ENCODE peak calls at places on chromosomes 7 and 10, in nine cellular contexts. L is fibroblast of lung, F is colonic mucosa, E is tibial nerve, Q is neuronal stem cell, V is body of pancreas, P is heart right ventricle, C is upper lobe of left lung, O is PC-3. Z is an unnamed sample.

GRCh38 chr10:1944487-1944886 is 207.2 kb upstream of the ADARB2 start:
- DNase-seq in L (no peak), F (no peak), E (no peak), Q (no peak), V (no peak), P (no peak), C (no peak), O (no peak), Z (no peak)

GRCh38 chr10:53209941-53210611 is 437.5 kb upstream of the MBL2 start:
- DNase-seq in L (peak; percentile 3), F (no peak), E (no peak), Q (no peak), V (no peak), P (no peak), C (no peak), O (peak; percentile 97), Z (no peak)

GRCh38 chr7:158141806-158142518 is 445.7 kb downstream of the PTPRN2 start:
- DNase-seq in L (no peak), F (no peak), E (no peak), Q (no peak), V (no peak), P (no peak), C (peak; percentile 62), O (no peak), Z (no peak)

GRCh38 chr7:93728292-93728691 is 153.8 kb upstream of the CALCR start:
- DNase-seq in L (peak; percentile 28), F (no peak), E (no peak), Q (no peak), V (no peak), P (no peak), C (no peak), O (no peak), Z (peak; percentile 44)

GRCh38 chr7:80018941-80019808 is 115.5 kb upstream of the GNAI1 start:
- DNase-seq in L (peak; percentile 32), F (peak; percentile 30), E (no peak), Q (peak; percentile 71), V (peak; percentile 20), P (peak; percentile 5), C (no peak), O (peak; percentile 56), Z (peak; percentile 28)

GRCh38 chr10:108902491-108903250 is 1020.6 kb downstream of the XPNPEP1 start:
- DNase-seq in L (no peak), F (no peak), E (no peak), Q (no peak), V (no peak), P (no peak), C (no peak), O (no peak), Z (no peak)

GRCh38 chr10:27252267-27253000 is 11.8 kb upstream of the ACBD5 start:
- DNase-seq in L (peak; percentile 51), F (peak; percentile 85), E (no peak), Q (no peak), V (peak; percentile 82), P (peak; percentile 65), C (peak; percentile 97), O (no peak), Z (peak; percentile 39)

GRCh38 chr10:74855027-74855426 is 28.6 kb downstream of the KAT6B start:
- DNase-seq in L (no peak), F (peak; percentile 24), E (no peak), Q (no peak), V (peak; percentile 75), P (peak; percentile 47), C (no peak), O (no peak), Z (no peak)

GRCh38 chr7:117458977-117459583 is 20.7 kb upstream of the CFTR start:
- DNase-seq in L (peak; percentile 20), F (no peak), E (no peak), Q (no peak), V (no peak), P (no peak), C (no peak), O (peak; percentile 56), Z (no peak)

GRCh38 chr10:68010426-68010825 is 64.7 kb downstream of the HERC4 start:
- DNase-seq in L (no peak), F (no peak), E (no peak), Q (no peak), V (no peak), P (no peak), C (no peak), O (no peak), Z (no peak)

GRCh38 chr10:68001539-68001938 is 73.5 kb downstream of the HERC4 start:
- DNase-seq in L (no peak), F (no peak), E (no peak), Q (no peak), V (no peak), P (no peak), C (no peak), O (no peak), Z (no peak)

DNA sequence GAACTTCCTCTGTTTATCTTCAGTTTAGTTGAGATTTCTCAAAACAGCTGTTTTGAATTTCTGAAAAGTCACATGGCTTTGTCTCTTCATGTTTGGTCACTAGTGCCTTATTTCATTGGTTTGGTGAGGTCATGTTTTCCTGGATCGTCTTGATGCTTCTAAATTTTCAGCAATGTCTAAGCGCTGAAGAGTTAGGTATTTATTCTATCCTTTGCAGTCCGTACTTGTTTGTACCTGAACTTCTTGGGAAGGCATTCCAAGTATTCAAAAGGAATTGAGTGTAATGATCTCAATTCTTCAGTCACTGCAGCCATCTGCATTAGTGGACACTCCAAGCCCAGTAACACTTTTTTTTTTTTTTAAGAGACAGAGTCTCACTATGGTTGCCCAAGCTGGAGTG is 67.7 kb downstream of the HERC4 start:
- DNase-seq in L (no peak), F (no peak), E (no peak), Q (no peak), V (no peak), P (no peak), C (no peak), O (no peak), Z (no peak)
- H3K36me3 ChIP-seq in L (peaks cover 6% of the 10 kb centered on the region), F (no peaks in the 10 kb centered on the region), E (no peaks in the 10 kb centered on the region), Q (peaks cover 1% of the 10 kb centered on the region), V (no peaks in the 10 kb centered on the region), P (no peaks in the 10 kb centered on the region), C (peaks cover 22% of the 10 kb centered on the region), O (peaks cover 50% of the 10 kb centered on the region), Z (peaks cover 43% of the 10 kb centered on the region)

GRCh38 chr10:43396061-43396927 is 12.7 kb downstream of the HNRNPF start:
- DNase-seq in L (peak; percentile 69), F (peak; percentile 86), E (peak; percentile 59), Q (peak; percentile 68), V (peak; percentile 81), P (peak; percentile 86), C (peak; percentile 96), O (peak; percentile 82), Z (peak; percentile 51)

GRCh38 chr10:43395571-43396060 is 13.4 kb downstream of the HNRNPF start:
- DNase-seq in L (peak; percentile 26), F (no peak), E (no peak), Q (no peak), V (no peak), P (no peak), C (peak; percentile 83), O (no peak), Z (peak; percentile 27)

GRCh38 chr10:43394868-43395267 is 14.1 kb downstream of the HNRNPF start:
- DNase-seq in L (no peak), F (no peak), E (no peak), Q (no peak), V (no peak), P (no peak), C (no peak), O (no peak), Z (no peak)

GRCh38 chr10:43392757-43393156 is 16.2 kb downstream of the HNRNPF start:
- DNase-seq in L (no peak), F (no peak), E (no peak), Q (no peak), V (no peak), P (no peak), C (no peak), O (no peak), Z (no peak)

DNA sequence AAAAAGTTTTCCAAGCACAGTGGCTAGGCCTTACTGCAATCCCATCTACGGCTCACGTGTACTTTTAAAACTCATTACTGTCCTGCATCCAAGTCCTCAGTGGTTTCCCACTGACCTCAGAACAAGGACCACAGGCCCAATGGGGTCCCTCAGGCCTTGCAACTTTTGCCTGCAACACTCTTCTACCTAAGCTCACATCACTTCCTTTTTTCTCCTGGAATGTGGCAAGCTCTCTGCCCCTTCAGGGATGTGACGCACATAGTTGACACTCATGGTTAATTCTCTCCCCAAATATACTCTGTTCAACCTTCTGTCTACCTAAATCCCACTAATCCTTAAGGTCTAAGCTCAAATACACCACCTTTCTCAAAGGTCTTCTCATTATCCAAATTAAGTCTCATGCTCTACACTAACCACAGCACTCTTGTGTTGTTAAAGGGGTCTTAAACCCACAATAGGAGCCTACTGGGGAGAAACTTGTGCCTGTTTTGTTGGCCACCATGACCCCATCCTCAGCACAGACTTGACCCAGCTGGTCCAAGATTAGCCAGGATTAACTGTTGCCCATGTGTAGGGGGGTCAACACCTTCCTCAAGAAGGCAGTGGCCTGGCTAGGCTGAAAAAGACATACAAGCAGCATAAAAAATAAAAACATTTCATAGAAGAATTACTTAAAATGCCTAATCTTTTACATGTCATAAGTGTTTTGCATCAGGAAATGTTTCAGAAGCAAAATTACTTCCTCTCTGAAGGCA is 15.2 kb downstream of the HNRNPF start:
- DNase-seq in L (no peak), F (no peak), E (no peak), Q (no peak), V (no peak), P (no peak), C (no peak), O (no peak), Z (no peak)
- H3K36me3 ChIP-seq in L (peaks cover 16% of the 10 kb centered on the region), F (peaks cover 35% of the 10 kb centered on the region), E (peaks cover 23% of the 10 kb centered on the region), Q (peaks cover 22% of the 10 kb centered on the region), V (peaks cover 25% of the 10 kb centered on the region), P (no peaks in the 10 kb centered on the region), C (peaks cover 60% of the 10 kb centered on the region), O (peaks cover 66% of the 10 kb centered on the region), Z (peaks cover 46% of the 10 kb centered on the region)

GRCh38 chr7:23927709-23928108 is 217.7 kb downstream of the STK31 start:
- DNase-seq in L (no peak), F (no peak), E (no peak), Q (no peak), V (no peak), P (no peak), C (no peak), O (no peak), Z (no peak)
- H3K36me3 ChIP-seq in L (no peaks in the 10 kb centered on the region), F (no peaks in the 10 kb centered on the region), E (no peaks in the 10 kb centered on the region), Q (no peaks in the 10 kb centered on the region), V (no peaks in the 10 kb centered on the region), P (no peaks in the 10 kb centered on the region), C (no peaks in the 10 kb centered on the region), O (no peaks in the 10 kb centered on the region), Z (no peaks in the 10 kb centered on the region)

GRCh38 chr10:69377191-69377590 is 39.5 kb downstream of the TACR2 start:
- DNase-seq in L (no peak), F (no peak), E (no peak), Q (no peak), V (no peak), P (no peak), C (no peak), O (no peak), Z (no peak)
- H3K36me3 ChIP-seq in L (peaks cover 14% of the 10 kb centered on the region), F (peaks cover 9% of the 10 kb centered on the region), E (peaks cover 6% of the 10 kb centered on the region), Q (peaks cover 3% of the 10 kb centered on the region), V (peaks cover 3% of the 10 kb centered on the region), P (no peaks in the 10 kb centered on the region), C (peaks cover 50% of the 10 kb centered on the region), O (peaks cover 38% of the 10 kb centered on the region), Z (peaks cover 30% of the 10 kb centered on the region)

GRCh38 chr7:78578701-78579100 is 780.1 kb downstream of the PHTF2 start:
- DNase-seq in L (no peak), F (no peak), E (no peak), Q (peak; percentile 59), V (no peak), P (no peak), C (no peak), O (no peak), Z (no peak)
- H3K36me3 ChIP-seq in L (no peaks in the 10 kb centered on the region), F (no peaks in the 10 kb centered on the region), E (no peaks in the 10 kb centered on the region), Q (no peaks in the 10 kb centered on the region), V (no peaks in the 10 kb centered on the region), P (no peaks in the 10 kb centered on the region), C (no peaks in the 10 kb centered on the region), O (no peaks in the 10 kb centered on the region), Z (no peaks in the 10 kb centered on the region)

Z was measured in brain microvascular endothelial cell.